ENCODE peak calls at places on chromosomes 5 and 9, in four cellular contexts. F, Z, U and Q are unnamed samples.
A peak's percentile ranks its signal among the peaks of the same experiment; 100 is the strongest.

GRCh38 chr9:108049026-108049591 is 559.5 kb upstream of the KLF4 start:
- DNase-seq in F (peak; percentile 95), Z (no peak), U (no peak), Q (peak; percentile 81)

GRCh38 chr9:86807577-86807976 is 139.7 kb downstream of the GAS1 start:
- DNase-seq in F (no peak), Z (peak; percentile 71), U (no peak), Q (no peak)

GRCh38 chr9:133408042-133408441 is 9.8 kb downstream of the REXO4 start:
- DNase-seq in F (no peak), Z (no peak), U (no peak), Q (no peak)

GRCh38 chr5:55407059-55407684 is 99.4 kb downstream of the MTREX start:
- DNase-seq in F (peak; percentile 52), Z (no peak), U (no peak), Q (no peak)

GRCh38 chr5:59025734-59026133 is 442.9 kb downstream of the RAB3C start:
- DNase-seq in F (peak; percentile 22), Z (no peak), U (no peak), Q (no peak)

GRCh38 chr5:159310492-159310891 is 19.8 kb downstream of the IL12B start:
- DNase-seq in F (peak; percentile 29), Z (peak; percentile 66), U (no peak), Q (no peak)

GRCh38 chr5:137146402-137146889 is 352.7 kb downstream of the SPOCK1 start:
- DNase-seq in F (peak; percentile 95), Z (peak; percentile 31), U (peak; percentile 75), Q (peak; percentile 95)

GRCh38 chr5:60404171-60404570 is 295.8 kb downstream of the DEPDC1B start:
- DNase-seq in F (no peak), Z (no peak), U (no peak), Q (no peak)

GRCh38 chr5:125467222-125467621 is 720.8 kb upstream of the ZNF608 start:
- DNase-seq in F (no peak), Z (no peak), U (no peak), Q (no peak)

GRCh38 chr5:54463696-54464095 is 8.2 kb downstream of the HSPB3 start:
- DNase-seq in F (no peak), Z (no peak), U (no peak), Q (no peak)

GRCh38 chr9:35380619-35381018 is 109.3 kb upstream of the RUSC2 start:
- DNase-seq in F (no peak), Z (no peak), U (no peak), Q (no peak)
- TF ChIP-seq CTCF in F (no peak), Z (no peak), U (no peak), Q (no peak)

GRCh38 chr5:76704131-76704663 is 11.7 kb upstream of the F2R start:
- DNase-seq in F (no peak), Z (no peak), U (no peak), Q (no peak)
- TF ChIP-seq CTCF in F (no peak), Z (no peak), U (no peak), Q (no peak)

GRCh38 chr5:132747064-132747692 is at the start of gene CCNI2:
- DNase-seq in F (no peak), Z (peak; percentile 59), U (no peak), Q (no peak)

GRCh38 chr5:132748522-132749000 is 1.3 kb downstream of the CCNI2 start:
- DNase-seq in F (no peak), Z (no peak), U (no peak), Q (peak; percentile 5)

GRCh38 chr5:132744659-132745058 is 2.6 kb upstream of the CCNI2 start:
- DNase-seq in F (no peak), Z (no peak), U (no peak), Q (no peak)

GRCh38 chr5:132747693-132748440 is 641 bp downstream of the CCNI2 start:
- DNase-seq in F (no peak), Z (peak; percentile 14), U (no peak), Q (no peak)

GRCh38 chr5:132746592-132747063 is 598 bp upstream of the CCNI2 start:
- DNase-seq in F (no peak), Z (no peak), U (no peak), Q (peak; percentile 11)
- TF ChIP-seq CTCF in F (peak; percentile 41), Z (no peak), U (no peak), Q (peak; percentile 48)

GRCh38 chr5:135880278-135880677 is 15.4 kb downstream of the IL9 start:
- DNase-seq in F (no peak), Z (peak; percentile 28), U (no peak), Q (no peak)
- TF ChIP-seq CTCF in F (peak; percentile 39), Z (no peak), U (no peak), Q (peak; percentile 66)

GRCh38 chr5:39691993-39692392 is 267.2 kb upstream of the DAB2 start:
- DNase-seq in F (no peak), Z (no peak), U (no peak), Q (no peak)
- TF ChIP-seq CTCF in F (no peak), Z (no peak), U (no peak), Q (peak; percentile 23)